ENCODE peak calls at places on chromosomes 3 and 15, in eight cellular contexts. One of them, this sample, is unnamed.
A peak's percentile ranks its signal among the peaks of the same experiment; 100 is the strongest.

GRCh38 chr15:66603301-66604179 is 37.7 kb upstream of the LCTL start:
- DNase-seq in tibial artery: peak; percentile 74
- DNase-seq in mesendoderm: peak; percentile 81
- DNase-seq in prostate gland: peak; percentile 42
- DNase-seq in right lobe of liver: peak; percentile 75
- DNase-seq in brain microvascular endothelial cell: peak; percentile 31
- DNase-seq in endothelial cell of umbilical vein: peak; percentile 65
- DNase-seq in colonic mucosa: peak; percentile 68
- DNase-seq in this sample: peak; percentile 67

GRCh38 chr15:42144841-42145375 is 11.5 kb downstream of the PLA2G4F start:
- DNase-seq in mesendoderm: no peak
- DNase-seq in endothelial cell of umbilical vein: no peak
- DNase-seq in brain microvascular endothelial cell: no peak
- DNase-seq in tibial artery: peak; percentile 52
- DNase-seq in prostate gland: no peak
- DNase-seq in colonic mucosa: no peak
- DNase-seq in right lobe of liver: no peak
- DNase-seq in this sample: no peak

GRCh38 chr3:106215047-106215446 is 346.2 kb upstream of the CBLB start:
- DNase-seq in right lobe of liver: no peak
- DNase-seq in prostate gland: no peak
- DNase-seq in tibial artery: no peak
- DNase-seq in endothelial cell of umbilical vein: no peak
- DNase-seq in colonic mucosa: no peak
- DNase-seq in mesendoderm: no peak
- DNase-seq in brain microvascular endothelial cell: peak; percentile 65
- DNase-seq in this sample: no peak

GRCh38 chr15:70530035-70530499 is 233.3 kb downstream of the UACA start:
- DNase-seq in right lobe of liver: no peak
- DNase-seq in tibial artery: no peak
- DNase-seq in colonic mucosa: no peak
- DNase-seq in mesendoderm: no peak
- DNase-seq in brain microvascular endothelial cell: no peak
- DNase-seq in prostate gland: no peak
- DNase-seq in endothelial cell of umbilical vein: no peak
- DNase-seq in this sample: no peak

GRCh38 chr15:67125589-67126502 is 60.4 kb downstream of the SMAD3 start:
- DNase-seq in brain microvascular endothelial cell: peak; percentile 98
- DNase-seq in mesendoderm: no peak
- DNase-seq in prostate gland: peak; percentile 56
- DNase-seq in tibial artery: peak; percentile 93
- DNase-seq in endothelial cell of umbilical vein: peak; percentile 94
- DNase-seq in right lobe of liver: no peak
- DNase-seq in colonic mucosa: no peak
- DNase-seq in this sample: no peak

GRCh38 chr3:188749010-188749617 is 422.7 kb upstream of the TPRG1 start:
- DNase-seq in tibial artery: no peak
- DNase-seq in colonic mucosa: peak; percentile 53
- DNase-seq in prostate gland: no peak
- DNase-seq in mesendoderm: peak; percentile 77
- DNase-seq in brain microvascular endothelial cell: no peak
- DNase-seq in endothelial cell of umbilical vein: peak; percentile 9
- DNase-seq in right lobe of liver: no peak
- DNase-seq in this sample: no peak

GRCh38 chr15:98677345-98678059 is 29.2 kb downstream of the IGF1R start:
- DNase-seq in endothelial cell of umbilical vein: no peak
- DNase-seq in mesendoderm: no peak
- DNase-seq in right lobe of liver: no peak
- DNase-seq in tibial artery: no peak
- DNase-seq in prostate gland: no peak
- DNase-seq in colonic mucosa: no peak
- DNase-seq in brain microvascular endothelial cell: no peak
- DNase-seq in this sample: no peak

GRCh38 chr3:120909602-120909878 is 1.5 kb downstream of the STXBP5L start:
- DNase-seq in brain microvascular endothelial cell: no peak
- DNase-seq in endothelial cell of umbilical vein: no peak
- DNase-seq in mesendoderm: peak; percentile 38
- DNase-seq in colonic mucosa: no peak
- DNase-seq in tibial artery: no peak
- DNase-seq in right lobe of liver: no peak
- DNase-seq in prostate gland: no peak
- DNase-seq in this sample: no peak

GRCh38 chr3:55172913-55173312 is 245.1 kb upstream of the LRTM1 start:
- DNase-seq in colonic mucosa: no peak
- DNase-seq in mesendoderm: no peak
- DNase-seq in prostate gland: no peak
- DNase-seq in right lobe of liver: no peak
- DNase-seq in brain microvascular endothelial cell: no peak
- DNase-seq in tibial artery: no peak
- DNase-seq in endothelial cell of umbilical vein: no peak
- DNase-seq in this sample: no peak

GRCh38 chr15:57375827-57376694 is at the start of gene CGNL1:
- DNase-seq in brain microvascular endothelial cell: no peak
- DNase-seq in endothelial cell of umbilical vein: peak; percentile 49
- DNase-seq in colonic mucosa: peak; percentile 60
- DNase-seq in mesendoderm: peak; percentile 67
- DNase-seq in prostate gland: peak; percentile 51
- DNase-seq in right lobe of liver: peak; percentile 71
- DNase-seq in tibial artery: peak; percentile 70
- DNase-seq in this sample: peak; percentile 87

GRCh38 chr3:118682916-118683315 is 351.7 kb downstream of the IGSF11 start:
- DNase-seq in mesendoderm: no peak
- DNase-seq in tibial artery: no peak
- DNase-seq in colonic mucosa: no peak
- DNase-seq in brain microvascular endothelial cell: no peak
- DNase-seq in endothelial cell of umbilical vein: no peak
- DNase-seq in prostate gland: no peak
- DNase-seq in right lobe of liver: no peak
- DNase-seq in this sample: no peak

DNA sequence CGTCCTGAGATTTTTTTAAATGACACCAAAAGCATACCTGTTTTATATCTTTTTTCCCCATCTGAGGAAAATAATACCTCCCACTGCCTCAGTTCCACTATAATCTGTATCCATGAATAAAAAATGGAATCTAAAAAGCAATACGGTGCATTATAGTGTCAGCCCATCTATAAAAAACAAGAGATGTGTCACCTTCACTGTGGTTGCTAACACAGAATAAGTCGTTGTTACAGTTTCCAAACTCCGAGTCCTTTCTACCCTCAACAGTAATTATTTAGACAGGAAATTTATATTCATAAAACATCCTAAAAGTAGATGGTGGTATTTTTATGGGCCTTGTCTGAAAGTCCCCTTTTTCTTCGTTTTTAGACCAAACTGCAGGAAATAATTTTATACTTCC is 19.4 kb downstream of the RFTN1 start:
- DNase-seq in endothelial cell of umbilical vein: no peak
- DNase-seq in brain microvascular endothelial cell: no peak
- DNase-seq in prostate gland: no peak
- DNase-seq in colonic mucosa: no peak
- DNase-seq in tibial artery: no peak
- DNase-seq in mesendoderm: no peak
- DNase-seq in right lobe of liver: no peak
- DNase-seq in this sample: no peak
- H3K36me3 ChIP-seq in endothelial cell of umbilical vein: no peaks in the 10 kb centered on the region
- H3K36me3 ChIP-seq in brain microvascular endothelial cell: peaks cover 12% of the 10 kb centered on the region
- H3K36me3 ChIP-seq in prostate gland: no peaks in the 10 kb centered on the region
- H3K36me3 ChIP-seq in colonic mucosa: no peaks in the 10 kb centered on the region
- H3K36me3 ChIP-seq in tibial artery: peaks cover 6% of the 10 kb centered on the region
- H3K36me3 ChIP-seq in mesendoderm: no peaks in the 10 kb centered on the region
- H3K36me3 ChIP-seq in right lobe of liver: no peaks in the 10 kb centered on the region
- H3K36me3 ChIP-seq in this sample: no peaks in the 10 kb centered on the region

GRCh38 chr3:141392416-141392815 is 24.1 kb downstream of the ZBTB38 start:
- DNase-seq in right lobe of liver: no peak
- DNase-seq in endothelial cell of umbilical vein: no peak
- DNase-seq in prostate gland: no peak
- DNase-seq in brain microvascular endothelial cell: no peak
- DNase-seq in colonic mucosa: no peak
- DNase-seq in tibial artery: no peak
- DNase-seq in mesendoderm: no peak
- DNase-seq in this sample: no peak

GRCh38 chr3:141392018-141392370 is 23.7 kb downstream of the ZBTB38 start:
- DNase-seq in endothelial cell of umbilical vein: no peak
- DNase-seq in right lobe of liver: no peak
- DNase-seq in tibial artery: no peak
- DNase-seq in colonic mucosa: no peak
- DNase-seq in prostate gland: no peak
- DNase-seq in brain microvascular endothelial cell: no peak
- DNase-seq in mesendoderm: no peak
- DNase-seq in this sample: no peak

GRCh38 chr3:141395005-141395589 is 26.8 kb downstream of the ZBTB38 start:
- DNase-seq in colonic mucosa: no peak
- DNase-seq in mesendoderm: no peak
- DNase-seq in prostate gland: no peak
- DNase-seq in right lobe of liver: no peak
- DNase-seq in endothelial cell of umbilical vein: no peak
- DNase-seq in tibial artery: no peak
- DNase-seq in brain microvascular endothelial cell: no peak
- DNase-seq in this sample: no peak

GRCh38 chr3:141394560-141394959 is 26.3 kb downstream of the ZBTB38 start:
- DNase-seq in endothelial cell of umbilical vein: no peak
- DNase-seq in tibial artery: no peak
- DNase-seq in mesendoderm: no peak
- DNase-seq in right lobe of liver: no peak
- DNase-seq in prostate gland: no peak
- DNase-seq in colonic mucosa: no peak
- DNase-seq in brain microvascular endothelial cell: no peak
- DNase-seq in this sample: no peak

DNA sequence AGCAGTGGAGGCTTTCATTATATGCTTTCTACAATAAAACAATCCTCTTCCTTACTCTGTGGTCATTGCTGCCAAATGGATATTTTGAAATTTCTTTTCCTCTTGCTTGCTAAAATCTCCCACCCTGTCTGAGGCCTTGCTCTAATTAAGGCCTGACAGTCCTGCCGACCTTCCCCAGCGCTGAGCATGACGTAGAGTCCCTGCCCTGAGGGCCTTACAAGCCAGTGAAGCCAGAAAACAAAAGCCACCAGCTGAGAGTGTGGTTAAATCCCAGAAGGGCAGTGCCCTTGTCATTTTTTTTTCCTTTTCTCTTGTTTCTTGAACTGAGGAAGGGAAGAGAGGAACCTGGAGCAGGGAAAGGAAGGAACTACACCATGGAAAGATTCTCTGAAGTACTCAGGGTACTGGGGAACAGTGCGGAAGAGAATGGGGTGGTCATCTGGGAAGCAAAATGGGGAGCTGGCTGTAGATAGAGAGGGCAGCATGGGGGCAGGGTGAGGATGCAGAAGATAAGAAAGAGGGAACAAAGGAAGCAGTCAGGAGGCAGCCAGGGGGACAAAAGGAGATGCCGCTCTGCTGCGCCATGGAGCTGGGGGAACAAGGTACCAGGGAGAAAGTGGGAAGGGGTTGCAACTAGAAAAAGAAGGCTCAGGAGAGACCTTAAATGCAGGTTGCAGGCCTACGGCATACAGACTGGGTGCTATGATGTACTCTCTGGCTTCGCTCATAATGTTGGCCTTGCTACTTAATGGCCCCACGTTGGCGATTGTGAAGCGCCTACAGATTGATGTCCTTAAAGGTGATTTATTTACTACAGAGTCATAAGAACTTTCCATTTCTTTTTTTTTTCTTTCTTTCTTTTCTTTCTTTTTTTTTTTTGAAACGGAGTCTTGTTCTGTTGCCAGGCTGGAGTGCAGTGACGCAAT is 25.1 kb downstream of the ZBTB38 start:
- DNase-seq in mesendoderm: peak; percentile 96
- DNase-seq in prostate gland: no peak
- DNase-seq in tibial artery: no peak
- DNase-seq in brain microvascular endothelial cell: no peak
- DNase-seq in right lobe of liver: no peak
- DNase-seq in colonic mucosa: peak; percentile 17
- DNase-seq in endothelial cell of umbilical vein: no peak
- DNase-seq in this sample: no peak
- H3K27ac ChIP-seq in mesendoderm: peak overlapping the region; percentile 79
- H3K27ac ChIP-seq in prostate gland: peak overlapping the region; percentile 58
- H3K27ac ChIP-seq in tibial artery: peak overlapping the region; percentile 26
- H3K27ac ChIP-seq in brain microvascular endothelial cell: no peak overlapping the region
- H3K27ac ChIP-seq in right lobe of liver: no peak overlapping the region
- H3K27ac ChIP-seq in colonic mucosa: no peak overlapping the region
- H3K27ac ChIP-seq in endothelial cell of umbilical vein: no peak overlapping the region
- H3K27ac ChIP-seq in this sample: peak overlapping the region; percentile 33

GRCh38 chr3:196942226-196942914 is at the start of gene NCBP2:
- DNase-seq in prostate gland: peak; percentile 96
- DNase-seq in mesendoderm: peak; percentile 99
- DNase-seq in brain microvascular endothelial cell: peak; percentile 98
- DNase-seq in colonic mucosa: peak; percentile 99
- DNase-seq in endothelial cell of umbilical vein: peak; percentile 98
- DNase-seq in right lobe of liver: peak; percentile 98
- DNase-seq in tibial artery: peak; percentile 99
- DNase-seq in this sample: peak; percentile 98

GRCh38 chr3:196941846-196942225 is 492 bp downstream of the NCBP2 start:
- DNase-seq in brain microvascular endothelial cell: peak; percentile 34
- DNase-seq in mesendoderm: no peak
- DNase-seq in prostate gland: no peak
- DNase-seq in endothelial cell of umbilical vein: no peak
- DNase-seq in tibial artery: peak; percentile 72
- DNase-seq in right lobe of liver: no peak
- DNase-seq in colonic mucosa: peak; percentile 67
- DNase-seq in this sample: no peak

GRCh38 chr3:196936288-196936687 is 6.0 kb downstream of the NCBP2 start:
- DNase-seq in colonic mucosa: no peak
- DNase-seq in mesendoderm: no peak
- DNase-seq in right lobe of liver: no peak
- DNase-seq in brain microvascular endothelial cell: no peak
- DNase-seq in tibial artery: no peak
- DNase-seq in endothelial cell of umbilical vein: no peak
- DNase-seq in prostate gland: no peak
- DNase-seq in this sample: no peak

GRCh38 chr3:196942915-196943277 is 568 bp upstream of the NCBP2 start:
- DNase-seq in mesendoderm: peak; percentile 19
- DNase-seq in brain microvascular endothelial cell: no peak
- DNase-seq in colonic mucosa: peak; percentile 47
- DNase-seq in endothelial cell of umbilical vein: no peak
- DNase-seq in prostate gland: no peak
- DNase-seq in right lobe of liver: peak; percentile 36
- DNase-seq in tibial artery: no peak
- DNase-seq in this sample: no peak

GRCh38 chr3:196938124-196938523 is 4.2 kb downstream of the NCBP2 start:
- DNase-seq in endothelial cell of umbilical vein: no peak
- DNase-seq in tibial artery: no peak
- DNase-seq in brain microvascular endothelial cell: no peak
- DNase-seq in right lobe of liver: no peak
- DNase-seq in mesendoderm: no peak
- DNase-seq in prostate gland: no peak
- DNase-seq in colonic mucosa: no peak
- DNase-seq in this sample: no peak
- H3K36me3 ChIP-seq in endothelial cell of umbilical vein: peaks cover 18% of the 10 kb centered on the region
- H3K36me3 ChIP-seq in tibial artery: peaks cover 42% of the 10 kb centered on the region
- H3K36me3 ChIP-seq in brain microvascular endothelial cell: peaks cover 46% of the 10 kb centered on the region
- H3K36me3 ChIP-seq in right lobe of liver: peaks cover 47% of the 10 kb centered on the region
- H3K36me3 ChIP-seq in mesendoderm: peaks cover 9% of the 10 kb centered on the region
- H3K36me3 ChIP-seq in prostate gland: peaks cover 5% of the 10 kb centered on the region
- H3K36me3 ChIP-seq in colonic mucosa: peaks cover 16% of the 10 kb centered on the region
- H3K36me3 ChIP-seq in this sample: peaks cover 65% of the 10 kb centered on the region

DNA sequence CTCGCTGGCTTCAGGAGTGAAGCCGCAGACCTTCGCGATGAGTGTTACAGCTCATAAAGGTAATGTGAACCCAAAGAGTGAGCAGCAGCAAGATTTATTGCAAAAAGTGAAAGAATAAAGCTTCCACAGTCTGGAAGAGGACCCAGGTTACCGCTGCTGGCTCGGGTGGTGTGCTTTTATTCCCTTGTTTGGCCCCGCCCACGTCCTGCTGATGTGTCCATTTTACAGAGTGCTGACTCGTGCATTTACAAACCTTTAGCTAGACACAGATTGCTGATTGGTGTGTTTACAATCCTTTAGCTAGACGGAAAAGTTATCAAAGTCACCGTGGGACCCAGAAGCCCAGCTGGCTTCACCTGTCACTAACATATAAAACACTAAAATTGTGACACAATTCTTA is 1464.5 kb downstream of the ZPLD1 start:
- DNase-seq in colonic mucosa: no peak
- DNase-seq in prostate gland: no peak
- DNase-seq in endothelial cell of umbilical vein: no peak
- DNase-seq in tibial artery: peak; percentile 43
- DNase-seq in brain microvascular endothelial cell: no peak
- DNase-seq in mesendoderm: no peak
- DNase-seq in right lobe of liver: no peak
- DNase-seq in this sample: no peak
- H3K27ac ChIP-seq in colonic mucosa: no peak overlapping the region
- H3K27ac ChIP-seq in prostate gland: no peak overlapping the region
- H3K27ac ChIP-seq in endothelial cell of umbilical vein: no peak overlapping the region
- H3K27ac ChIP-seq in tibial artery: no peak overlapping the region
- H3K27ac ChIP-seq in brain microvascular endothelial cell: no peak overlapping the region
- H3K27ac ChIP-seq in mesendoderm: no peak overlapping the region
- H3K27ac ChIP-seq in right lobe of liver: no peak overlapping the region
- H3K27ac ChIP-seq in this sample: no peak overlapping the region